ENCODE peak calls at places on chromosomes 1 and 21, in nine cellular contexts. B is Karpas-422; H is right atrium auricular region; S is activated gamma-delta T cell treated with anti-CD3 and anti-CD28 coated beads, Interleukin-2, amount 50 U/mL, for 16 hours; R is CD8-positive, alpha-beta T cell; J is CD4-positive, alpha-beta memory T cell; Y is activated CD4-positive, alpha-beta T cell treated with anti-CD3 and anti-CD28 coated beads, Interleukin-2, amount 50 U/mL, for 48 hours; X is hippocampal formation; W is cardiac fibroblast. C is an unnamed sample.

GRCh38 chr1:44154665-44155064 is 13.2 kb upstream of the KLF18 start:
- DNase-seq in B (no peak), H (no peak), S (no peak), R (no peak), J (no peak), Y (no peak), X (no peak), W (peak), C (no peak)

GRCh38 chr1:69871412-69871811 is 303.7 kb downstream of the LRRC7 start:
- DNase-seq in B (no peak), H (no peak), S (no peak), R (no peak), J (no peak), Y (no peak), X (no peak), W (no peak), C (no peak)

GRCh38 chr1:227870375-227870774 is 54.9 kb downstream of the PRSS38 start:
- DNase-seq in B (no peak), H (no peak), S (no peak), R (no peak), J (no peak), Y (no peak), X (no peak), W (no peak), C (no peak)

GRCh38 chr21:36320421-36321324 is 676 bp downstream of the MORC3 start:
- DNase-seq in B (peak), H (peak), S (no peak), R (no peak), J (no peak), Y (peak), X (peak), W (peak), C (peak)

GRCh38 chr1:102970496-102971078 is 137.7 kb downstream of the COL11A1 start:
- DNase-seq in B (peak), H (no peak), S (no peak), R (no peak), J (peak), Y (no peak), X (peak), W (peak), C (peak)

GRCh38 chr1:108896160-108897150 is 19.7 kb downstream of the GPSM2 start:
- DNase-seq in B (no peak), H (no peak), S (no peak), R (no peak), J (no peak), Y (no peak), X (no peak), W (no peak), C (no peak)

GRCh38 chr21:16117851-16118592 is 388.2 kb downstream of the USP25 start:
- DNase-seq in B (no peak), H (no peak), S (no peak), R (no peak), J (no peak), Y (no peak), X (peak), W (peak), C (no peak)

GRCh38 chr1:145990249-145991097 is 5.9 kb downstream of the TXNIP start:
- DNase-seq in B (peak), H (no peak), S (no peak), R (no peak), J (no peak), Y (no peak), X (no peak), W (no peak), C (no peak)

GRCh38 chr1:24793762-24794161 is 48.5 kb downstream of the CLIC4 start:
- DNase-seq in B (peak), H (no peak), S (no peak), R (no peak), J (no peak), Y (no peak), X (no peak), W (peak), C (no peak)

GRCh38 chr21:32991299-32991850 is 34.4 kb upstream of the OLIG2 start:
- DNase-seq in B (no peak), H (peak), S (no peak), R (no peak), J (no peak), Y (no peak), X (no peak), W (no peak), C (no peak)

C was measured in HuH-7.